ENCODE peak calls at places on chromosomes 12 and 14, in eight cellular contexts. E is activated naive CD8-positive, alpha-beta T cell treated with anti-CD3 and anti-CD28 coated beads, Interleukin-2, amount 50 U/mL, for 24 hours; R is aorta; J is LHCN-M2; M is fibroblast of the aortic adventitia; D is pulmonary artery endothelial cell; Q is AG09309; T is C1 segment of cervical spinal cord. B is an unnamed sample.
A peak's percentile ranks its signal among the peaks of the same experiment; 100 is the strongest.

GRCh38 chr14:49552630-49553029 is 33.5 kb downstream of the RPS29 start:
- DNase-seq in Q (no peak), E (no peak), T (no peak), D (no peak), R (no peak), J (no peak), M (no peak), B (no peak)

GRCh38 chr12:78392918-78393317 is 471.7 kb upstream of the SYT1 start:
- DNase-seq in R (no peak), M (peak; percentile 67), E (no peak), T (no peak), J (peak; percentile 61), Q (no peak), D (no peak), B (no peak)

GRCh38 chr12:113456761-113457160 is 14.9 kb downstream of the LHX5 start:
- DNase-seq in M (no peak), E (no peak), Q (no peak), R (no peak), D (no peak), T (no peak), J (no peak), B (no peak)

GRCh38 chr14:104685998-104686610 is 3.3 kb upstream of the INF2 start:
- DNase-seq in T (no peak), M (no peak), J (no peak), E (no peak), D (no peak), Q (no peak), R (no peak), B (no peak)

GRCh38 chr12:111430418-111431353 is 25.0 kb downstream of the SH2B3 start:
- DNase-seq in T (no peak), M (no peak), E (peak; percentile 77), R (no peak), D (no peak), Q (no peak), J (no peak), B (no peak)

GRCh38 chr14:88036422-88036821 is 31.5 kb downstream of the GPR65 start:
- DNase-seq in T (no peak), J (no peak), D (no peak), Q (no peak), M (no peak), E (no peak), R (no peak), B (no peak)

GRCh38 chr14:32933943-32934890 is 4.5 kb upstream of the NPAS3 start:
- DNase-seq in Q (no peak), E (no peak), J (no peak), T (peak; percentile 79), D (no peak), R (peak; percentile 46), M (peak; percentile 15), B (peak; percentile 83)

GRCh38 chr14:52023518-52023917 is 34.2 kb downstream of the RTRAF start:
- DNase-seq in J (peak; percentile 81), Q (no peak), E (no peak), R (no peak), M (peak; percentile 94), T (no peak), D (no peak), B (no peak)

GRCh38 chr14:100476012-100476822 is 111.0 kb downstream of the BEGAIN start:
- DNase-seq in Q (peak; percentile 99), T (no peak), M (peak; percentile 51), D (no peak), R (no peak), E (no peak), J (peak; percentile 85), B (no peak)

GRCh38 chr12:124703852-124704251 is 136.4 kb upstream of the NCOR2 start:
- DNase-seq in R (peak; percentile 29), T (no peak), M (no peak), E (no peak), Q (no peak), J (no peak), D (no peak), B (no peak)

GRCh38 chr12:47783821-47784819 is 11.1 kb downstream of the SLC48A1 start:
- DNase-seq in E (no peak), T (no peak), J (no peak), R (no peak), M (no peak), D (no peak), Q (no peak), B (no peak)

B was measured in hippocampal formation.